ENCODE peak calls at places on chromosomes 16 and 17, in ten cellular contexts. One of them, this sample, is unnamed.

GRCh38 chr17:10875984-10876555 is 38.2 kb upstream of the PIRT start:
- DNase-seq in GM23338: peak
- DNase-seq in heart right ventricle: peak
- DNase-seq in brain microvascular endothelial cell: peak
- DNase-seq in AG04450: no peak
- DNase-seq in SJCRH30: peak
- DNase-seq in spleen: no peak
- DNase-seq in vagina: no peak
- DNase-seq in fibroblast of lung: peak
- DNase-seq in A549: peak
- DNase-seq in this sample: no peak

GRCh38 chr17:74215332-74215727 is 2.0 kb downstream of the TTYH2 start:
- DNase-seq in brain microvascular endothelial cell: no peak
- DNase-seq in AG04450: no peak
- DNase-seq in A549: no peak
- DNase-seq in vagina: no peak
- DNase-seq in SJCRH30: no peak
- DNase-seq in fibroblast of lung: no peak
- DNase-seq in heart right ventricle: peak
- DNase-seq in spleen: no peak
- DNase-seq in GM23338: no peak
- DNase-seq in this sample: no peak

GRCh38 chr16:3879258-3879886 is 1.1 kb downstream of the CREBBP start:
- DNase-seq in A549: no peak
- DNase-seq in heart right ventricle: peak
- DNase-seq in AG04450: no peak
- DNase-seq in vagina: no peak
- DNase-seq in SJCRH30: no peak
- DNase-seq in GM23338: peak
- DNase-seq in fibroblast of lung: no peak
- DNase-seq in spleen: peak
- DNase-seq in brain microvascular endothelial cell: no peak
- DNase-seq in this sample: peak

GRCh38 chr17:48756816-48757215 is 28.3 kb upstream of the HOXB13 start:
- DNase-seq in GM23338: no peak
- DNase-seq in AG04450: no peak
- DNase-seq in vagina: no peak
- DNase-seq in heart right ventricle: no peak
- DNase-seq in SJCRH30: peak
- DNase-seq in fibroblast of lung: no peak
- DNase-seq in brain microvascular endothelial cell: no peak
- DNase-seq in spleen: no peak
- DNase-seq in A549: no peak
- DNase-seq in this sample: no peak

GRCh38 chr16:48965391-48965790 is 316.2 kb downstream of the CBLN1 start:
- DNase-seq in vagina: no peak
- DNase-seq in A549: no peak
- DNase-seq in AG04450: no peak
- DNase-seq in fibroblast of lung: peak
- DNase-seq in brain microvascular endothelial cell: no peak
- DNase-seq in spleen: no peak
- DNase-seq in GM23338: no peak
- DNase-seq in heart right ventricle: no peak
- DNase-seq in SJCRH30: no peak
- DNase-seq in this sample: no peak

GRCh38 chr17:72030067-72030899 is 90.5 kb upstream of the SOX9 start:
- DNase-seq in spleen: no peak
- DNase-seq in GM23338: peak
- DNase-seq in heart right ventricle: peak
- DNase-seq in A549: peak
- DNase-seq in vagina: no peak
- DNase-seq in AG04450: peak
- DNase-seq in SJCRH30: no peak
- DNase-seq in fibroblast of lung: peak
- DNase-seq in brain microvascular endothelial cell: peak
- DNase-seq in this sample: no peak

GRCh38 chr16:5077304-5077703 is 5.7 kb downstream of the ALG1 start:
- DNase-seq in vagina: no peak
- DNase-seq in AG04450: no peak
- DNase-seq in SJCRH30: no peak
- DNase-seq in heart right ventricle: no peak
- DNase-seq in fibroblast of lung: no peak
- DNase-seq in GM23338: no peak
- DNase-seq in spleen: no peak
- DNase-seq in brain microvascular endothelial cell: no peak
- DNase-seq in A549: no peak
- DNase-seq in this sample: no peak

GRCh38 chr16:66472961-66473610 is 46.0 kb downstream of the BEAN1 start:
- DNase-seq in vagina: no peak
- DNase-seq in SJCRH30: peak
- DNase-seq in brain microvascular endothelial cell: no peak
- DNase-seq in AG04450: no peak
- DNase-seq in A549: no peak
- DNase-seq in GM23338: no peak
- DNase-seq in spleen: no peak
- DNase-seq in heart right ventricle: no peak
- DNase-seq in fibroblast of lung: no peak
- DNase-seq in this sample: no peak

GRCh38 chr16:23835390-23836077 is at the start of gene PRKCB:
- DNase-seq in SJCRH30: no peak
- DNase-seq in vagina: no peak
- DNase-seq in A549: peak
- DNase-seq in brain microvascular endothelial cell: peak
- DNase-seq in AG04450: no peak
- DNase-seq in spleen: peak
- DNase-seq in fibroblast of lung: peak
- DNase-seq in GM23338: peak
- DNase-seq in heart right ventricle: peak
- DNase-seq in this sample: peak

GRCh38 chr17:19753049-19753444 is 4.9 kb upstream of the ALDH3A1 start:
- DNase-seq in SJCRH30: no peak
- DNase-seq in brain microvascular endothelial cell: peak
- DNase-seq in spleen: peak
- DNase-seq in vagina: no peak
- DNase-seq in A549: peak
- DNase-seq in AG04450: no peak
- DNase-seq in heart right ventricle: peak
- DNase-seq in GM23338: no peak
- DNase-seq in fibroblast of lung: peak
- DNase-seq in this sample: peak

GRCh38 chr17:19752216-19753048 is 4.3 kb upstream of the ALDH3A1 start:
- DNase-seq in SJCRH30: no peak
- DNase-seq in brain microvascular endothelial cell: no peak
- DNase-seq in spleen: peak
- DNase-seq in GM23338: no peak
- DNase-seq in fibroblast of lung: no peak
- DNase-seq in AG04450: no peak
- DNase-seq in A549: no peak
- DNase-seq in heart right ventricle: no peak
- DNase-seq in vagina: no peak
- DNase-seq in this sample: no peak

GRCh38 chr17:19755821-19756510 is 7.9 kb upstream of the ALDH3A1 start:
- DNase-seq in AG04450: no peak
- DNase-seq in fibroblast of lung: no peak
- DNase-seq in vagina: no peak
- DNase-seq in SJCRH30: no peak
- DNase-seq in spleen: peak
- DNase-seq in A549: no peak
- DNase-seq in brain microvascular endothelial cell: no peak
- DNase-seq in heart right ventricle: no peak
- DNase-seq in GM23338: no peak
- DNase-seq in this sample: peak

GRCh38 chr17:19755392-19755791 is 7.3 kb upstream of the ALDH3A1 start:
- DNase-seq in A549: no peak
- DNase-seq in AG04450: no peak
- DNase-seq in vagina: no peak
- DNase-seq in spleen: peak
- DNase-seq in heart right ventricle: no peak
- DNase-seq in SJCRH30: no peak
- DNase-seq in fibroblast of lung: no peak
- DNase-seq in GM23338: no peak
- DNase-seq in brain microvascular endothelial cell: no peak
- DNase-seq in this sample: no peak

GRCh38 chr17:19753661-19754463 is 5.8 kb upstream of the ALDH3A1 start:
- DNase-seq in GM23338: peak
- DNase-seq in fibroblast of lung: no peak
- DNase-seq in SJCRH30: peak
- DNase-seq in AG04450: no peak
- DNase-seq in vagina: no peak
- DNase-seq in brain microvascular endothelial cell: no peak
- DNase-seq in A549: peak
- DNase-seq in spleen: peak
- DNase-seq in heart right ventricle: peak
- DNase-seq in this sample: peak
- H3K4me3 ChIP-seq in GM23338: no peak
- H3K4me3 ChIP-seq in fibroblast of lung: no peak
- H3K4me3 ChIP-seq in SJCRH30: no peak
- H3K4me3 ChIP-seq in AG04450: no peak
- H3K4me3 ChIP-seq in vagina: no peak
- H3K4me3 ChIP-seq in brain microvascular endothelial cell: no peak
- H3K4me3 ChIP-seq in A549: peak
- H3K4me3 ChIP-seq in spleen: no peak
- H3K4me3 ChIP-seq in heart right ventricle: no peak
- H3K4me3 ChIP-seq in this sample: no peak

GRCh38 chr17:37507108-37507507 is 17.4 kb downstream of the DUSP14 start:
- DNase-seq in vagina: no peak
- DNase-seq in spleen: no peak
- DNase-seq in heart right ventricle: no peak
- DNase-seq in AG04450: no peak
- DNase-seq in SJCRH30: no peak
- DNase-seq in brain microvascular endothelial cell: no peak
- DNase-seq in GM23338: no peak
- DNase-seq in fibroblast of lung: no peak
- DNase-seq in A549: no peak
- DNase-seq in this sample: no peak
- H3K27ac ChIP-seq in vagina: no peak
- H3K27ac ChIP-seq in spleen: no peak
- H3K27ac ChIP-seq in heart right ventricle: no peak
- H3K27ac ChIP-seq in AG04450: no peak
- H3K27ac ChIP-seq in SJCRH30: no peak
- H3K27ac ChIP-seq in brain microvascular endothelial cell: no peak
- H3K27ac ChIP-seq in GM23338: peak
- H3K27ac ChIP-seq in fibroblast of lung: no peak
- H3K27ac ChIP-seq in A549: no peak
- H3K27ac ChIP-seq in this sample: no peak

DNA sequence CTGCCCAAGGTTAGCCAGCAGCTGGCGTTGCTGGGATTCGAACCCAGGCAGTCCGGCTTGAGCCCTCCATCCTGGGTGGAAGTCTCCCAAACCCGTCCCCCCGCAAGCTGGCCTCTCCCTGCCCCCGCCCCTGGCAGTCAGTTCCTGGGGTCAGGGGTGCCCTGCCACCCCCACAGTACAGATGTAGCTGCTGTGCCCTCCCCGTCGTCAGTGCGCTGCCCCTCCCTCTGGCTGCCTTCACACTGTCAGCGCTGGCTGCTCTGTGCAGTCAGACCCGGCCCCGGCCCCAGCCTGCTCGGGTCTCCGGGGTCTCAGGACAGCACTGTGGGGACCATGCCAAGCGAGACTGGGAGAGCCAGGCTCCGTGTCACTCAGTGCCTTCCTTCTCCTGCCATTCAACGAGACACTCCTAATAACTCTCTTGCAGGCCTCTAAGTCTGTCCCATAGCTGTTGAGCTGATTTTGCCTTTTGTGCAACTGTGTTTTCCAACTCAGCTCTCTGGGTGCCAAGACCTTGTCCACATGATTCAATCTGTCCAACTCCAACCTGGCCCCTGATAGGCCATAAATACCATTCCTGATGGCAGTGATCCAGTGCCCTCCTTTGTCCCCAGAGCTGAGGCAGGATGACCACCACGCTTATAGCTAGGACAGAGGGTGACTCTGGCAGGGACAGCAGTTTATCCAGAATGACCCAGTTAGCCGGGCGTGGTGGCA is 55.5 kb upstream of the IL34 start:
- DNase-seq in AG04450: no peak
- DNase-seq in SJCRH30: no peak
- DNase-seq in vagina: no peak
- DNase-seq in heart right ventricle: peak
- DNase-seq in brain microvascular endothelial cell: no peak
- DNase-seq in A549: no peak
- DNase-seq in spleen: no peak
- DNase-seq in GM23338: no peak
- DNase-seq in fibroblast of lung: no peak
- DNase-seq in this sample: no peak
- H3K4me3 ChIP-seq in AG04450: peak
- H3K4me3 ChIP-seq in SJCRH30: no peak
- H3K4me3 ChIP-seq in vagina: peak
- H3K4me3 ChIP-seq in heart right ventricle: no peak
- H3K4me3 ChIP-seq in brain microvascular endothelial cell: no peak
- H3K4me3 ChIP-seq in A549: no peak
- H3K4me3 ChIP-seq in spleen: peak
- H3K4me3 ChIP-seq in GM23338: no peak
- H3K4me3 ChIP-seq in fibroblast of lung: no peak
- H3K4me3 ChIP-seq in this sample: no peak

GRCh38 chr17:82891911-82892310 is 52.1 kb upstream of the ZNF750 start:
- DNase-seq in A549: no peak
- DNase-seq in brain microvascular endothelial cell: no peak
- DNase-seq in heart right ventricle: no peak
- DNase-seq in vagina: no peak
- DNase-seq in GM23338: no peak
- DNase-seq in fibroblast of lung: no peak
- DNase-seq in AG04450: no peak
- DNase-seq in SJCRH30: no peak
- DNase-seq in spleen: no peak
- DNase-seq in this sample: no peak

GRCh38 chr17:82896071-82897000 is 56.5 kb upstream of the ZNF750 start:
- DNase-seq in GM23338: no peak
- DNase-seq in vagina: no peak
- DNase-seq in A549: no peak
- DNase-seq in fibroblast of lung: no peak
- DNase-seq in AG04450: no peak
- DNase-seq in SJCRH30: no peak
- DNase-seq in spleen: no peak
- DNase-seq in brain microvascular endothelial cell: no peak
- DNase-seq in heart right ventricle: no peak
- DNase-seq in this sample: no peak

GRCh38 chr17:82892869-82893565 is 53.2 kb upstream of the ZNF750 start:
- DNase-seq in AG04450: no peak
- DNase-seq in fibroblast of lung: peak
- DNase-seq in heart right ventricle: peak
- DNase-seq in A549: no peak
- DNase-seq in SJCRH30: peak
- DNase-seq in GM23338: no peak
- DNase-seq in spleen: peak
- DNase-seq in brain microvascular endothelial cell: no peak
- DNase-seq in vagina: no peak
- DNase-seq in this sample: no peak

GRCh38 chr17:82895087-82895486 is 55.3 kb upstream of the ZNF750 start:
- DNase-seq in spleen: no peak
- DNase-seq in GM23338: no peak
- DNase-seq in AG04450: no peak
- DNase-seq in fibroblast of lung: no peak
- DNase-seq in vagina: no peak
- DNase-seq in SJCRH30: no peak
- DNase-seq in brain microvascular endothelial cell: no peak
- DNase-seq in A549: no peak
- DNase-seq in heart right ventricle: no peak
- DNase-seq in this sample: no peak

DNA sequence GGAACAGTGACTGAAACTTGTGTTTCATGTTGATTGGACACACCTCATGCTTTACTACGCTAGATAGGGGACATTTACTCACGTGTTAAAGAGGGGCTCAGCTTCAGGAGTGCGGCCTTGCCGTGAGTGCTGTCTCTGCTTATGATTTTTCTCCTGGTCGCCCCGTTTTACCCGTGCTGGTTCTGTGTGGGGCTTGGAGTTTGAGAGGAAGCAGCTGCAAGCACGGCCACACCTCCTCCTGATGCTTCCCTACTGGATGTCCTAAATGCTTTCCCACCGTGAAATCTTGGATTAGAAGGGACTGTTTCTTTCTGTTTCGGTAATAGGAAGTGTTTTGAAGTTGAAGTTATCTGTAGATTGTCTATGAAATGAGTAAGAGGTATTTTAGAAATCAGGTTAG is 54.0 kb upstream of the ZNF750 start:
- DNase-seq in SJCRH30: peak
- DNase-seq in A549: no peak
- DNase-seq in fibroblast of lung: peak
- DNase-seq in heart right ventricle: no peak
- DNase-seq in AG04450: no peak
- DNase-seq in vagina: no peak
- DNase-seq in brain microvascular endothelial cell: no peak
- DNase-seq in spleen: no peak
- DNase-seq in GM23338: no peak
- DNase-seq in this sample: no peak
- H3K27ac ChIP-seq in SJCRH30: peak
- H3K27ac ChIP-seq in A549: no peak
- H3K27ac ChIP-seq in fibroblast of lung: no peak
- H3K27ac ChIP-seq in heart right ventricle: no peak
- H3K27ac ChIP-seq in AG04450: no peak
- H3K27ac ChIP-seq in vagina: peak
- H3K27ac ChIP-seq in brain microvascular endothelial cell: no peak
- H3K27ac ChIP-seq in spleen: no peak
- H3K27ac ChIP-seq in GM23338: no peak
- H3K27ac ChIP-seq in this sample: no peak